ENCODE peak calls at places on chromosome 2, in nine cellular contexts. O, L, N, K, W, G, T, B and X are unnamed samples.
A peak's percentile ranks its signal among the peaks of the same experiment; 100 is the strongest.

GRCh38 chr2:232075859-232076258 is 114.3 kb downstream of the DIS3L2 start:
- DNase-seq in N (no peak), K (no peak), B (no peak), L (no peak), O (no peak), G (no peak), W (peak; percentile 76), T (no peak), X (no peak)

GRCh38 chr2:55231546-55232083 is 478 bp downstream of the CLHC1 start:
- DNase-seq in K (peak; percentile 53), B (no peak), L (no peak), O (no peak), N (peak; percentile 3), W (no peak), T (no peak), G (no peak), X (no peak)

GRCh38 chr2:45000921-45001628 is 8.2 kb downstream of the SIX2 start:
- DNase-seq in B (no peak), T (no peak), W (no peak), N (no peak), K (no peak), O (no peak), L (no peak), G (no peak), X (no peak)

GRCh38 chr2:157848242-157848641 is 27.9 kb downstream of the ACVR1 start:
- DNase-seq in W (no peak), B (no peak), K (no peak), T (no peak), N (no peak), G (no peak), O (peak; percentile 26), L (no peak), X (no peak)

GRCh38 chr2:223488814-223489213 is 113.3 kb downstream of the SCG2 start:
- DNase-seq in G (no peak), B (no peak), N (peak; percentile 43), W (peak; percentile 41), K (peak; percentile 51), T (no peak), O (peak; percentile 23), L (no peak), X (no peak)

GRCh38 chr2:71713581-71714580 is 260.5 kb downstream of the DYSF start:
- DNase-seq in T (no peak), B (no peak), O (no peak), N (no peak), G (no peak), W (no peak), L (peak; percentile 81), K (peak; percentile 66), X (no peak)

GRCh38 chr2:135985826-135986393 is 484 bp upstream of the DARS1 start:
- DNase-seq in B (no peak), T (no peak), L (no peak), N (no peak), G (no peak), W (no peak), O (no peak), K (no peak), X (peak; percentile 25)

GRCh38 chr2:173187911-173188788 is 112.5 kb downstream of the MAP3K20 start:
- DNase-seq in T (no peak), G (no peak), O (no peak), B (no peak), L (no peak), K (no peak), N (no peak), W (peak; percentile 63), X (no peak)

GRCh38 chr2:157698430-157698829 is 69.8 kb upstream of the ACVR1C start:
- DNase-seq in N (no peak), G (no peak), L (no peak), O (no peak), T (no peak), K (no peak), W (no peak), B (no peak), X (no peak)

GRCh38 chr2:241909769-241910168 is 40.2 kb downstream of the RTP5 start:
- DNase-seq in O (no peak), W (no peak), B (no peak), K (no peak), G (no peak), L (no peak), T (no peak), N (no peak), X (no peak)

GRCh38 chr2:217944923-217945322 is 57.9 kb downstream of the TNS1 start:
- DNase-seq in L (no peak), K (no peak), W (no peak), B (no peak), O (no peak), T (no peak), N (no peak), G (no peak), X (no peak)

GRCh38 chr2:189276277-189276676 is 96.7 kb upstream of the COL5A2 start:
- DNase-seq in W (no peak), B (no peak), N (no peak), G (no peak), K (no peak), O (no peak), T (no peak), L (no peak), X (no peak)

GRCh38 chr2:212711851-212712250 is 173.2 kb upstream of the ERBB4 start:
- DNase-seq in W (no peak), O (no peak), G (no peak), B (no peak), L (no peak), K (no peak), N (no peak), T (no peak), X (no peak)

GRCh38 chr2:102451968-102452367 is 21.1 kb upstream of the SLC9A4 start:
- DNase-seq in K (no peak), W (no peak), G (no peak), O (no peak), N (no peak), T (no peak), B (no peak), L (no peak), X (no peak)

GRCh38 chr2:217903859-217904613 is 98.8 kb downstream of the TNS1 start:
- DNase-seq in O (no peak), B (no peak), K (peak; percentile 91), T (no peak), N (no peak), G (peak; percentile 88), L (peak; percentile 96), W (no peak), X (no peak)

GRCh38 chr2:171811229-171811628 is 82.8 kb downstream of the SLC25A12 start:
- DNase-seq in N (peak; percentile 7), K (no peak), B (no peak), W (peak; percentile 61), O (no peak), G (no peak), L (no peak), T (no peak), X (peak; percentile 44)

GRCh38 chr2:181104512-181105121 is 124.2 kb downstream of the UBE2E3 start:
- DNase-seq in W (peak; percentile 73), T (peak; percentile 20), B (no peak), N (peak; percentile 8), O (no peak), K (no peak), L (no peak), G (no peak), X (peak; percentile 66)

GRCh38 chr2:123073956-123074355 is 951.1 kb upstream of the CNTNAP5 start:
- DNase-seq in K (no peak), N (no peak), O (no peak), L (no peak), G (no peak), T (no peak), W (no peak), B (no peak), X (no peak)

GRCh38 chr2:23492337-23492675 is 107.3 kb downstream of the KLHL29 start:
- DNase-seq in T (no peak), L (no peak), B (no peak), O (no peak), G (no peak), K (peak; percentile 20), W (no peak), N (no peak), X (no peak)

GRCh38 chr2:108067820-108068405 is 81.6 kb downstream of the SLC5A7 start:
- DNase-seq in O (no peak), B (no peak), G (no peak), W (no peak), N (no peak), T (no peak), L (no peak), K (no peak), X (no peak)

GRCh38 chr2:3488768-3489448 is 30.4 kb downstream of the ADI1 start:
- DNase-seq in N (no peak), O (no peak), G (no peak), L (peak; percentile 59), B (no peak), K (peak; percentile 42), T (no peak), W (no peak), X (no peak)

GRCh38 chr2:228628682-228629081 is 447.2 kb upstream of the SPHKAP start:
- DNase-seq in T (no peak), K (no peak), W (no peak), B (no peak), O (no peak), N (no peak), G (no peak), L (no peak), X (no peak)

GRCh38 chr2:29765711-29766110 is 155.7 kb downstream of the ALK start:
- DNase-seq in G (no peak), L (no peak), K (no peak), W (no peak), B (no peak), T (no peak), O (no peak), N (no peak), X (no peak)

GRCh38 chr2:45014016-45014702 is 4.9 kb upstream of the SIX2 start:
- DNase-seq in G (peak; percentile 69), W (peak; percentile 80), T (peak; percentile 61), O (no peak), N (no peak), B (no peak), K (peak; percentile 82), L (peak; percentile 85), X (peak; percentile 82)

GRCh38 chr2:74585406-74586182 is 31.1 kb downstream of the DOK1 start:
- DNase-seq in T (no peak), L (no peak), G (peak; percentile 39), K (peak; percentile 67), W (no peak), N (no peak), O (no peak), B (no peak), X (no peak)

GRCh38 chr2:25618676-25619075 is 54.7 kb downstream of the DTNB start:
- DNase-seq in L (no peak), B (no peak), W (no peak), K (no peak), T (no peak), O (no peak), N (peak; percentile 66), G (no peak), X (peak; percentile 25)